ENCODE peak calls at places on chromosomes 4 and X, in ten cellular contexts. One of them, this sample, is unnamed.

GRCh38 chrX:49106930-49107329 is 16.6 kb downstream of the GPKOW start:
- DNase-seq in fibroblast of lung: peak; percentile 42
- DNase-seq in choroid plexus epithelial cell: peak; percentile 71
- DNase-seq in CD8-positive, alpha-beta memory T cell: no peak
- DNase-seq in PC-3: peak; percentile 34
- DNase-seq in effector memory CD4-positive, alpha-beta T cell: no peak
- DNase-seq in HFF-Myc: no peak
- DNase-seq in suprapubic skin: no peak
- DNase-seq in fibroblast of the aortic adventitia: peak; percentile 56
- DNase-seq in NT2/D1: no peak
- DNase-seq in this sample: peak; percentile 60

GRCh38 chr4:109649872-109650271 is 53.4 kb downstream of the CASP6 start:
- DNase-seq in fibroblast of lung: no peak
- DNase-seq in choroid plexus epithelial cell: no peak
- DNase-seq in CD8-positive, alpha-beta memory T cell: no peak
- DNase-seq in PC-3: no peak
- DNase-seq in effector memory CD4-positive, alpha-beta T cell: no peak
- DNase-seq in HFF-Myc: no peak
- DNase-seq in suprapubic skin: no peak
- DNase-seq in fibroblast of the aortic adventitia: no peak
- DNase-seq in NT2/D1: no peak
- DNase-seq in this sample: no peak

GRCh38 chr4:61522312-61522711 is 322.2 kb downstream of the ADGRL3 start:
- DNase-seq in fibroblast of lung: no peak
- DNase-seq in choroid plexus epithelial cell: no peak
- DNase-seq in CD8-positive, alpha-beta memory T cell: no peak
- DNase-seq in PC-3: no peak
- DNase-seq in effector memory CD4-positive, alpha-beta T cell: no peak
- DNase-seq in HFF-Myc: no peak
- DNase-seq in suprapubic skin: no peak
- DNase-seq in fibroblast of the aortic adventitia: no peak
- DNase-seq in NT2/D1: no peak
- DNase-seq in this sample: no peak

GRCh38 chrX:1361275-1361674 is 24.7 kb downstream of the IL3RA start:
- DNase-seq in fibroblast of lung: peak; percentile 35
- DNase-seq in choroid plexus epithelial cell: no peak
- DNase-seq in CD8-positive, alpha-beta memory T cell: no peak
- DNase-seq in PC-3: no peak
- DNase-seq in effector memory CD4-positive, alpha-beta T cell: no peak
- DNase-seq in HFF-Myc: no peak
- DNase-seq in suprapubic skin: no peak
- DNase-seq in fibroblast of the aortic adventitia: no peak
- DNase-seq in NT2/D1: no peak
- DNase-seq in this sample: no peak

GRCh38 chr4:11424000-11424399 is 4.7 kb downstream of the HS3ST1 start:
- DNase-seq in fibroblast of lung: peak; percentile 18
- DNase-seq in choroid plexus epithelial cell: peak; percentile 61
- DNase-seq in CD8-positive, alpha-beta memory T cell: no peak
- DNase-seq in PC-3: peak; percentile 6
- DNase-seq in effector memory CD4-positive, alpha-beta T cell: no peak
- DNase-seq in HFF-Myc: peak; percentile 1
- DNase-seq in suprapubic skin: no peak
- DNase-seq in fibroblast of the aortic adventitia: peak; percentile 30
- DNase-seq in NT2/D1: peak; percentile 44
- DNase-seq in this sample: peak; percentile 76

GRCh38 chr4:20589436-20589835 is 110.8 kb upstream of the PACRGL start:
- DNase-seq in fibroblast of lung: no peak
- DNase-seq in choroid plexus epithelial cell: no peak
- DNase-seq in CD8-positive, alpha-beta memory T cell: no peak
- DNase-seq in PC-3: no peak
- DNase-seq in effector memory CD4-positive, alpha-beta T cell: no peak
- DNase-seq in HFF-Myc: no peak
- DNase-seq in suprapubic skin: no peak
- DNase-seq in fibroblast of the aortic adventitia: no peak
- DNase-seq in NT2/D1: peak; percentile 16
- DNase-seq in this sample: no peak

GRCh38 chrX:107676559-107677378 is 48.5 kb downstream of the PRPS1 start:
- DNase-seq in fibroblast of lung: peak; percentile 88
- DNase-seq in choroid plexus epithelial cell: peak; percentile 97
- DNase-seq in CD8-positive, alpha-beta memory T cell: peak; percentile 5
- DNase-seq in PC-3: peak; percentile 80
- DNase-seq in effector memory CD4-positive, alpha-beta T cell: peak; percentile 15
- DNase-seq in HFF-Myc: peak; percentile 78
- DNase-seq in suprapubic skin: peak; percentile 92
- DNase-seq in fibroblast of the aortic adventitia: peak; percentile 88
- DNase-seq in NT2/D1: no peak
- DNase-seq in this sample: peak; percentile 89

GRCh38 chrX:115487608-115488007 is 73.4 kb upstream of the PLS3 start:
- DNase-seq in fibroblast of lung: no peak
- DNase-seq in choroid plexus epithelial cell: no peak
- DNase-seq in CD8-positive, alpha-beta memory T cell: no peak
- DNase-seq in PC-3: no peak
- DNase-seq in effector memory CD4-positive, alpha-beta T cell: no peak
- DNase-seq in HFF-Myc: no peak
- DNase-seq in suprapubic skin: no peak
- DNase-seq in fibroblast of the aortic adventitia: no peak
- DNase-seq in NT2/D1: no peak
- DNase-seq in this sample: no peak

GRCh38 chr4:11475871-11476270 is 47.2 kb upstream of the HS3ST1 start:
- DNase-seq in fibroblast of lung: no peak
- DNase-seq in choroid plexus epithelial cell: no peak
- DNase-seq in CD8-positive, alpha-beta memory T cell: no peak
- DNase-seq in PC-3: no peak
- DNase-seq in effector memory CD4-positive, alpha-beta T cell: no peak
- DNase-seq in HFF-Myc: no peak
- DNase-seq in suprapubic skin: no peak
- DNase-seq in fibroblast of the aortic adventitia: no peak
- DNase-seq in NT2/D1: no peak
- DNase-seq in this sample: no peak

GRCh38 chrX:132957211-132958085 is 981 bp downstream of the HS6ST2 start:
- DNase-seq in fibroblast of lung: peak; percentile 15
- DNase-seq in choroid plexus epithelial cell: no peak
- DNase-seq in CD8-positive, alpha-beta memory T cell: no peak
- DNase-seq in PC-3: no peak
- DNase-seq in effector memory CD4-positive, alpha-beta T cell: no peak
- DNase-seq in HFF-Myc: no peak
- DNase-seq in suprapubic skin: no peak
- DNase-seq in fibroblast of the aortic adventitia: no peak
- DNase-seq in NT2/D1: no peak
- DNase-seq in this sample: peak; percentile 48

GRCh38 chrX:48470110-48470832 is at the start of gene SLC38A5:
- DNase-seq in fibroblast of lung: no peak
- DNase-seq in choroid plexus epithelial cell: no peak
- DNase-seq in CD8-positive, alpha-beta memory T cell: no peak
- DNase-seq in PC-3: no peak
- DNase-seq in effector memory CD4-positive, alpha-beta T cell: no peak
- DNase-seq in HFF-Myc: no peak
- DNase-seq in suprapubic skin: no peak
- DNase-seq in fibroblast of the aortic adventitia: no peak
- DNase-seq in NT2/D1: no peak
- DNase-seq in this sample: no peak

GRCh38 chr4:138910201-138910913 is 105.2 kb upstream of the NOCT start:
- DNase-seq in fibroblast of lung: peak; percentile 69
- DNase-seq in choroid plexus epithelial cell: peak; percentile 48
- DNase-seq in CD8-positive, alpha-beta memory T cell: no peak
- DNase-seq in PC-3: peak; percentile 61
- DNase-seq in effector memory CD4-positive, alpha-beta T cell: no peak
- DNase-seq in HFF-Myc: no peak
- DNase-seq in suprapubic skin: no peak
- DNase-seq in fibroblast of the aortic adventitia: peak; percentile 23
- DNase-seq in NT2/D1: no peak
- DNase-seq in this sample: peak; percentile 68

GRCh38 chrX:19956923-19957322 is 33.9 kb downstream of the BCLAF3 start:
- DNase-seq in fibroblast of lung: peak; percentile 59
- DNase-seq in choroid plexus epithelial cell: no peak
- DNase-seq in CD8-positive, alpha-beta memory T cell: no peak
- DNase-seq in PC-3: no peak
- DNase-seq in effector memory CD4-positive, alpha-beta T cell: no peak
- DNase-seq in HFF-Myc: no peak
- DNase-seq in suprapubic skin: no peak
- DNase-seq in fibroblast of the aortic adventitia: peak; percentile 35
- DNase-seq in NT2/D1: no peak
- DNase-seq in this sample: no peak

GRCh38 chr4:134388351-134388750 is 186.8 kb upstream of the PABPC4L start:
- DNase-seq in fibroblast of lung: no peak
- DNase-seq in choroid plexus epithelial cell: no peak
- DNase-seq in CD8-positive, alpha-beta memory T cell: no peak
- DNase-seq in PC-3: no peak
- DNase-seq in effector memory CD4-positive, alpha-beta T cell: no peak
- DNase-seq in HFF-Myc: no peak
- DNase-seq in suprapubic skin: no peak
- DNase-seq in fibroblast of the aortic adventitia: no peak
- DNase-seq in NT2/D1: no peak
- DNase-seq in this sample: no peak

GRCh38 chr4:46146993-46147392 is 23.1 kb upstream of the GABRG1 start:
- DNase-seq in fibroblast of lung: no peak
- DNase-seq in choroid plexus epithelial cell: no peak
- DNase-seq in CD8-positive, alpha-beta memory T cell: no peak
- DNase-seq in PC-3: no peak
- DNase-seq in effector memory CD4-positive, alpha-beta T cell: no peak
- DNase-seq in HFF-Myc: no peak
- DNase-seq in suprapubic skin: no peak
- DNase-seq in fibroblast of the aortic adventitia: no peak
- DNase-seq in NT2/D1: no peak
- DNase-seq in this sample: peak; percentile 39

GRCh38 chr4:107736924-107737448 is 17.0 kb upstream of the PAPSS1 start:
- DNase-seq in fibroblast of lung: peak; percentile 47
- DNase-seq in choroid plexus epithelial cell: peak; percentile 72
- DNase-seq in CD8-positive, alpha-beta memory T cell: peak; percentile 27
- DNase-seq in PC-3: peak; percentile 54
- DNase-seq in effector memory CD4-positive, alpha-beta T cell: no peak
- DNase-seq in HFF-Myc: no peak
- DNase-seq in suprapubic skin: no peak
- DNase-seq in fibroblast of the aortic adventitia: peak; percentile 76
- DNase-seq in NT2/D1: no peak
- DNase-seq in this sample: peak; percentile 54

GRCh38 chr4:127012549-127012948 is 620.2 kb upstream of the INTU start:
- DNase-seq in fibroblast of lung: peak; percentile 86
- DNase-seq in choroid plexus epithelial cell: peak; percentile 59
- DNase-seq in CD8-positive, alpha-beta memory T cell: no peak
- DNase-seq in PC-3: peak; percentile 45
- DNase-seq in effector memory CD4-positive, alpha-beta T cell: no peak
- DNase-seq in HFF-Myc: no peak
- DNase-seq in suprapubic skin: no peak
- DNase-seq in fibroblast of the aortic adventitia: peak; percentile 38
- DNase-seq in NT2/D1: no peak
- DNase-seq in this sample: peak; percentile 18

GRCh38 chr4:127015616-127016015 is 617.1 kb upstream of the INTU start:
- DNase-seq in fibroblast of lung: peak; percentile 24
- DNase-seq in choroid plexus epithelial cell: no peak
- DNase-seq in CD8-positive, alpha-beta memory T cell: no peak
- DNase-seq in PC-3: no peak
- DNase-seq in effector memory CD4-positive, alpha-beta T cell: no peak
- DNase-seq in HFF-Myc: no peak
- DNase-seq in suprapubic skin: no peak
- DNase-seq in fibroblast of the aortic adventitia: no peak
- DNase-seq in NT2/D1: no peak
- DNase-seq in this sample: no peak
- H3K4me3 ChIP-seq in fibroblast of lung: no peak overlapping the region
- H3K4me3 ChIP-seq in choroid plexus epithelial cell: no peak overlapping the region
- H3K4me3 ChIP-seq in CD8-positive, alpha-beta memory T cell: no peak overlapping the region
- H3K4me3 ChIP-seq in PC-3: no peak overlapping the region
- H3K4me3 ChIP-seq in effector memory CD4-positive, alpha-beta T cell: no peak overlapping the region
- H3K4me3 ChIP-seq in HFF-Myc: no peak overlapping the region
- H3K4me3 ChIP-seq in suprapubic skin: no peak overlapping the region
- H3K4me3 ChIP-seq in fibroblast of the aortic adventitia: no peak overlapping the region
- H3K4me3 ChIP-seq in NT2/D1: no peak overlapping the region
- H3K4me3 ChIP-seq in this sample: no peak overlapping the region

DNA sequence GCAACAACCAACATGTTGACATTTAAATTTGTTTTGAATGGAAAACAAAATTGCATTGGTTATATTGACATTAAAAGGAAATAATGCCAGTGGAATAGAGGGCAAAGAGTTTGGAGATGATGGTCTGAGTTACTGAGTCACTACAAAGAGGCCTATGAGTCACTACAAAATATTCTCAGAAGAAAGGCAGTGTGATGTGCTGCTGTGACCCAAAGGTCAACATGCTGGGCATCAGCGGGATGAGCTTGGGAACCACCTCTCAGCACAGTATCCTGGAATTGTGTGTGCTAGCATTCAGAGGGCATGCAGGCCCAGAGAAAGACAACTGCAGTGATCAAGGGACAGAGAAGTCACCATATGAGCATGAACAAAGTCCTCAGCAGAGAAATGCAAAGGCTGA is 2.8 kb downstream of the CMC4 start:
- DNase-seq in fibroblast of lung: peak; percentile 63
- DNase-seq in choroid plexus epithelial cell: peak; percentile 63
- DNase-seq in CD8-positive, alpha-beta memory T cell: no peak
- DNase-seq in PC-3: peak; percentile 82
- DNase-seq in effector memory CD4-positive, alpha-beta T cell: no peak
- DNase-seq in HFF-Myc: peak; percentile 32
- DNase-seq in suprapubic skin: no peak
- DNase-seq in fibroblast of the aortic adventitia: peak; percentile 38
- DNase-seq in NT2/D1: no peak
- DNase-seq in this sample: peak; percentile 24
- H3K4me3 ChIP-seq in fibroblast of lung: no peak overlapping the region
- H3K4me3 ChIP-seq in choroid plexus epithelial cell: no peak overlapping the region
- H3K4me3 ChIP-seq in CD8-positive, alpha-beta memory T cell: no peak overlapping the region
- H3K4me3 ChIP-seq in PC-3: peak overlapping the region; percentile 83
- H3K4me3 ChIP-seq in effector memory CD4-positive, alpha-beta T cell: no peak overlapping the region
- H3K4me3 ChIP-seq in HFF-Myc: no peak overlapping the region
- H3K4me3 ChIP-seq in suprapubic skin: no peak overlapping the region
- H3K4me3 ChIP-seq in fibroblast of the aortic adventitia: no peak overlapping the region
- H3K4me3 ChIP-seq in NT2/D1: no peak overlapping the region
- H3K4me3 ChIP-seq in this sample: no peak overlapping the region

GRCh38 chrX:135421537-135421931 is 210 bp upstream of the SMIM10L2A start:
- DNase-seq in fibroblast of lung: peak; percentile 46
- DNase-seq in choroid plexus epithelial cell: peak; percentile 65
- DNase-seq in CD8-positive, alpha-beta memory T cell: peak; percentile 85
- DNase-seq in PC-3: peak; percentile 77
- DNase-seq in effector memory CD4-positive, alpha-beta T cell: peak; percentile 85
- DNase-seq in HFF-Myc: peak; percentile 5
- DNase-seq in suprapubic skin: peak; percentile 85
- DNase-seq in fibroblast of the aortic adventitia: peak; percentile 31
- DNase-seq in NT2/D1: peak; percentile 57
- DNase-seq in this sample: peak; percentile 77
- H3K4me3 ChIP-seq in fibroblast of lung: peak overlapping the region; percentile 44
- H3K4me3 ChIP-seq in choroid plexus epithelial cell: peak overlapping the region; percentile 40
- H3K4me3 ChIP-seq in CD8-positive, alpha-beta memory T cell: peak overlapping the region; percentile 41
- H3K4me3 ChIP-seq in PC-3: peak overlapping the region; percentile 59
- H3K4me3 ChIP-seq in effector memory CD4-positive, alpha-beta T cell: no peak overlapping the region
- H3K4me3 ChIP-seq in HFF-Myc: peak overlapping the region; percentile 16
- H3K4me3 ChIP-seq in suprapubic skin: peak overlapping the region; percentile 61
- H3K4me3 ChIP-seq in fibroblast of the aortic adventitia: peak overlapping the region; percentile 41
- H3K4me3 ChIP-seq in NT2/D1: no peak overlapping the region
- H3K4me3 ChIP-seq in this sample: no peak overlapping the region

DNA sequence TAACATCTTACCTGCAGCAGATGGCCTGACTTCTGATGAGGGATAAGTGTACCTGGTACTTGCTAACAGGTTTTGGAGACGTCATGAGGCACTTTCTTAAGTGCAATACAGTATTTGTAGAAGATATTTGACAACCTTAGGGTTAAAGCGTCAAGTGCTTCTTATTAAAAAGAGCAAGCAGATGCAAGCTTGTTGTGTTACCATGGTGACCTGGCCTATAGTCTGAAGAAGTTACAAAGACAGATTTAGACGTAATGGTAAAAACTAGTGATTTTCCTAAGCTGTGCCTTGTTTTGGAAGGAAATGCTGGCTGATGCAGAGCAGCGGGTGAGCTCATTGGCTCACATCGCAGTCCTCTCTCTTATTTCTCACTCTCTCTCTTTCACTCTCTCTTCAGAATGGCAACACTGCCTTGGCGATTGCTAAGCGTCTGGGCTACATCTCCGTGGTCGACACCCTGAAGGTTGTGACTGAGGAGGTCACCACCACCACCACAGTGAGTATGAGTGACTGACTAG is 243.6 kb downstream of the ANK2 start:
- DNase-seq in fibroblast of lung: peak; percentile 68
- DNase-seq in choroid plexus epithelial cell: peak; percentile 70
- DNase-seq in CD8-positive, alpha-beta memory T cell: no peak
- DNase-seq in PC-3: no peak
- DNase-seq in effector memory CD4-positive, alpha-beta T cell: no peak
- DNase-seq in HFF-Myc: no peak
- DNase-seq in suprapubic skin: no peak
- DNase-seq in fibroblast of the aortic adventitia: peak; percentile 75
- DNase-seq in NT2/D1: no peak
- DNase-seq in this sample: no peak
- H3K4me3 ChIP-seq in fibroblast of lung: peak overlapping the region; percentile 44
- H3K4me3 ChIP-seq in choroid plexus epithelial cell: peak overlapping the region; percentile 2
- H3K4me3 ChIP-seq in CD8-positive, alpha-beta memory T cell: no peak overlapping the region
- H3K4me3 ChIP-seq in PC-3: no peak overlapping the region
- H3K4me3 ChIP-seq in effector memory CD4-positive, alpha-beta T cell: no peak overlapping the region
- H3K4me3 ChIP-seq in HFF-Myc: no peak overlapping the region
- H3K4me3 ChIP-seq in suprapubic skin: peak overlapping the region; percentile 36
- H3K4me3 ChIP-seq in fibroblast of the aortic adventitia: peak overlapping the region; percentile 58
- H3K4me3 ChIP-seq in NT2/D1: no peak overlapping the region
- H3K4me3 ChIP-seq in this sample: no peak overlapping the region

This sample was measured in epithelial cell of esophagus.